ENCODE peak calls at places on chromosomes 3 and 15, in ten cellular contexts. Z is heart left ventricle; P is H7; O is foreskin fibroblast; G is AG10803; J is brain microvascular endothelial cell; H is breast epithelium; T is fibroblast of mammary gland; W is CD8-positive, alpha-beta memory T cell; Y is right atrium auricular region. I is an unnamed sample.

GRCh38 chr15:98001663-98002194 is 41.2 kb downstream of the ARRDC4 start:
- DNase-seq in Z (no peak), P (no peak), O (no peak), G (no peak), J (no peak), H (no peak), T (no peak), W (no peak), Y (no peak), I (no peak)

GRCh38 chr3:32048487-32049174 is 57.8 kb upstream of the GPD1L start:
- DNase-seq in Z (no peak), P (no peak), O (no peak), G (no peak), J (no peak), H (no peak), T (no peak), W (no peak), Y (no peak), I (no peak)

GRCh38 chr3:35305406-35305805 is 333.9 kb upstream of the ARPP21 start:
- DNase-seq in Z (no peak), P (no peak), O (no peak), G (no peak), J (no peak), H (no peak), T (no peak), W (no peak), Y (no peak), I (no peak)

GRCh38 chr3:50635066-50635465 is 18.1 kb downstream of the MAPKAPK3 start:
- DNase-seq in Z (no peak), P (no peak), O (no peak), G (no peak), J (no peak), H (no peak), T (no peak), W (no peak), Y (no peak), I (no peak)

GRCh38 chr3:73490453-73491311 is 134.1 kb downstream of the PDZRN3 start:
- DNase-seq in Z (peak; percentile 54), P (peak; percentile 19), O (no peak), G (no peak), J (peak; percentile 53), H (no peak), T (peak; percentile 64), W (no peak), Y (no peak), I (no peak)

GRCh38 chr3:128584412-128585020 is 66.1 kb downstream of the RPN1 start:
- DNase-seq in Z (peak; percentile 75), P (peak; percentile 93), O (peak; percentile 43), G (peak; percentile 70), J (peak; percentile 24), H (peak; percentile 60), T (peak; percentile 50), W (no peak), Y (peak; percentile 63), I (no peak)

GRCh38 chr15:69735126-69735525 is 282.5 kb downstream of the RPLP1 start:
- DNase-seq in Z (no peak), P (peak; percentile 43), O (no peak), G (peak; percentile 87), J (peak; percentile 80), H (no peak), T (peak; percentile 39), W (no peak), Y (peak; percentile 69), I (no peak)

GRCh38 chr3:177527182-177527581 is 329.9 kb upstream of the TBL1XR1 start:
- DNase-seq in Z (no peak), P (no peak), O (no peak), G (peak; percentile 35), J (no peak), H (no peak), T (no peak), W (no peak), Y (no peak), I (no peak)

GRCh38 chr3:15399970-15400369 is 27.4 kb downstream of the METTL6 start:
- DNase-seq in Z (no peak), P (no peak), O (no peak), G (no peak), J (no peak), H (no peak), T (no peak), W (no peak), Y (no peak), I (no peak)

GRCh38 chr15:90762109-90762508 is 45.0 kb downstream of the BLM start:
- DNase-seq in Z (peak; percentile 33), P (peak; percentile 10), O (peak; percentile 86), G (peak; percentile 79), J (peak; percentile 25), H (no peak), T (peak; percentile 90), W (no peak), Y (peak; percentile 88), I (no peak)

GRCh38 chr3:83193526-83193925 is 1432.1 kb upstream of the GBE1 start:
- DNase-seq in Z (no peak), P (no peak), O (no peak), G (no peak), J (no peak), H (no peak), T (no peak), W (no peak), Y (no peak), I (no peak)

GRCh38 chr3:72520690-72521308 is 327.4 kb downstream of the SHQ1 start:
- DNase-seq in Z (no peak), P (no peak), O (peak; percentile 35), G (no peak), J (peak; percentile 25), H (no peak), T (peak; percentile 68), W (no peak), Y (no peak), I (no peak)

GRCh38 chr3:143302638-143303171 is 183.1 kb downstream of the CHST2 start:
- DNase-seq in Z (peak; percentile 74), P (no peak), O (peak; percentile 98), G (peak; percentile 94), J (peak; percentile 80), H (peak; percentile 39), T (peak; percentile 96), W (no peak), Y (peak; percentile 77), I (no peak)

GRCh38 chr15:38253448-38253847 is 812 bp downstream of the SPRED1 start:
- DNase-seq in Z (no peak), P (no peak), O (peak; percentile 64), G (peak; percentile 70), J (peak; percentile 64), H (no peak), T (peak; percentile 83), W (no peak), Y (no peak), I (no peak)

GRCh38 chr15:49468440-49468839 is 45.4 kb downstream of the FGF7 start:
- DNase-seq in Z (no peak), P (no peak), O (peak; percentile 45), G (peak; percentile 72), J (no peak), H (no peak), T (peak; percentile 74), W (no peak), Y (no peak), I (no peak)

GRCh38 chr15:55289011-55289572 is 521 bp downstream of the RAB27A start:
- DNase-seq in Z (peak; percentile 12), P (no peak), O (no peak), G (peak; percentile 48), J (no peak), H (peak; percentile 37), T (peak; percentile 54), W (peak; percentile 17), Y (peak; percentile 60), I (no peak)

GRCh38 chr15:63045438-63046278 is 3.1 kb downstream of the TPM1 start:
- DNase-seq in Z (no peak), P (no peak), O (no peak), G (peak; percentile 62), J (no peak), H (no peak), T (no peak), W (no peak), Y (no peak), I (no peak)
- H3K4me3 ChIP-seq in Z (peak overlapping the region; percentile 95), P (peak overlapping the region; percentile 59), O (peak overlapping the region; percentile 75), G (peak overlapping the region; percentile 99), J (peak overlapping the region; percentile 100), H (peak overlapping the region; percentile 90), T (no peak overlapping the region), W (no peak overlapping the region), Y (peak overlapping the region; percentile 77), I (no peak overlapping the region)

GRCh38 chr3:147313513-147313912 is 92.8 kb downstream of the ZIC4 start:
- DNase-seq in Z (no peak), P (no peak), O (no peak), G (no peak), J (no peak), H (no peak), T (no peak), W (no peak), Y (no peak), I (no peak)
- H3K4me3 ChIP-seq in Z (no peak overlapping the region), P (no peak overlapping the region), O (no peak overlapping the region), G (no peak overlapping the region), J (no peak overlapping the region), H (no peak overlapping the region), T (no peak overlapping the region), W (no peak overlapping the region), Y (no peak overlapping the region), I (no peak overlapping the region)

DNA sequence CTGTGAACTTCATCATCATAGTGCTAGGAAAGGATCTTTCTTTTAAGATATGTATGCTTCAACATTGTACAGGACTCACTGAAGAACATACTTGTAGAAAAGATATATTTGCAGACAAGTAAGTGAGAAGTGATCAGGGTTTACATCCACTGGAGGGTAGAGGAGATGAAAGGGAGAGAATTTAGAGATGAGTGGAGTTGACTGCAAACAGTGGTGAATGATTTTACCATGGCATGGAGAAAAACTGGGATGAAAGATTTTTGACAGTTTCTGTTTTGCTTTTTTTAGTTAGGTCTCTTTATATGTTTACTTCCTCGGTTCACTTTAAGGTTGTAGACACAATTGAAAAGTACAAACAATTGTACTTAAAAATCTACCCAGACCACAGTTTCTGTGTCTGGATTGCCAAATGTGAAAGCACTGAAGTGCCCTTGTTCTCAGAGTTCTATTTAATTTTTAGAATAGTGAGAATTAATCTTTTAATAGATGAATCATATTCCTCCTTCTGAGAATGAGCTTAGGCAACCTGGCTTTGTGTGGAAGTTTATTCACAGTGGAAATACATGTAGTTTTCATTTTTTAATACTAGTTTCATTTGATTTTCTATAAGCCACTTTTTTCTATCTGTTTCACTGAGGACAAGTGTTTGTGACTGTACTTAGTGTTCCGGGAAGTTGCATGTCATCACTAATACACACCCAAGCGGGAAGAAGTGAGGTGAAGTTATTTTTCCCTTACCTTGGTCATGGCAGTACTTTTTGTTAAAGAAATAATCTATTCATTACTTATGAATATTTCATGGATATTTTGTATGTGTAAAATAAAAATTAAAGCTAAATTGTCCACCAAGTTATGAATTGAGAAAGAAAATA is 1.8 kb upstream of the GPR171 start:
- DNase-seq in Z (no peak), P (no peak), O (no peak), G (no peak), J (no peak), H (no peak), T (no peak), W (no peak), Y (no peak), I (no peak)
- H3K4me3 ChIP-seq in Z (no peak overlapping the region), P (no peak overlapping the region), O (no peak overlapping the region), G (no peak overlapping the region), J (no peak overlapping the region), H (no peak overlapping the region), T (no peak overlapping the region), W (peak overlapping the region; percentile 30), Y (no peak overlapping the region), I (no peak overlapping the region)

DNA sequence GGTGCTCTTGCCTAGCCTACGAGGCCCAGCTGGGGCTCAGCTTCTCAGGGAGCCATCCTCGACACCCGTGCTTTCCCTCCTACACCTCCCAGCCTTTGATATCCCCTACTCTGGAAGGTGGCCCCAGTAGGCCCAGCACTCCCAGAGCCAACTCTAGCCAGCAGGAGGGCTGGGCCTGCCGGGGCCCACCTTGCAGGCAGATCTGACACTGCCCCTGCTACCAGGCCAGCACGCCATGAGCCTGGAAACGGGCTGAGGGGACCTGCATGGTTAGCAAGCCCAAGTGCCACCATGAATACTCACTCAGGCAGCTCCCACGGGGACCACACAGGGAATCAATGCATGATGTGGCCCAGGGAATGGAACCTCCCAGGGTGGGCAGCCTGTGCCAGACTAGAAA is 123.7 kb downstream of the SMAD6 start:
- DNase-seq in Z (no peak), P (no peak), O (no peak), G (no peak), J (no peak), H (no peak), T (no peak), W (no peak), Y (no peak), I (no peak)
- H3K4me3 ChIP-seq in Z (no peak overlapping the region), P (no peak overlapping the region), O (no peak overlapping the region), G (no peak overlapping the region), J (no peak overlapping the region), H (no peak overlapping the region), T (no peak overlapping the region), W (no peak overlapping the region), Y (no peak overlapping the region), I (no peak overlapping the region)

I was measured in GM12864.